ENCODE peak calls at places on chromosomes 5 and 9, in eight cellular contexts. E is HCT116; I is SJSA1; Y is Panc1; W is BE2C; X is A673; U is CD8-positive, alpha-beta memory T cell; N is pancreas. L is an unnamed sample.

GRCh38 chr5:128121679-128122078 is 38.1 kb downstream of the SLC12A2 start:
- DNase-seq in I (no peak), U (no peak), W (no peak), Y (no peak), N (peak; percentile 57), E (peak; percentile 3), X (no peak), L (peak; percentile 79)

GRCh38 chr5:72557576-72558336 is 50.5 kb upstream of the ZNF366 start:
- DNase-seq in I (no peak), U (no peak), X (no peak), N (no peak), Y (no peak), W (no peak), E (no peak), L (no peak)

GRCh38 chr9:70347046-70347445 is 67.4 kb downstream of the KLF9 start:
- DNase-seq in Y (no peak), E (no peak), W (no peak), N (no peak), X (no peak), I (no peak), U (no peak), L (no peak)

GRCh38 chr9:136303825-136304416 is at the start of gene CCDC187:
- DNase-seq in E (no peak), U (no peak), I (no peak), N (no peak), X (no peak), W (no peak), Y (no peak), L (no peak)

GRCh38 chr9:126791406-126792230 is 13.2 kb upstream of the ZBTB43 start:
- DNase-seq in N (no peak), Y (peak; percentile 90), E (no peak), U (no peak), W (no peak), X (peak; percentile 34), I (peak; percentile 27), L (no peak)

GRCh38 chr9:107345327-107345726 is 62.2 kb downstream of the RAD23B start:
- DNase-seq in Y (no peak), E (no peak), I (no peak), X (no peak), W (no peak), U (no peak), N (no peak), L (no peak)

GRCh38 chr5:180352116-180352975 is 790 bp downstream of the GFPT2 start:
- DNase-seq in N (peak; percentile 68), U (no peak), X (no peak), Y (no peak), E (no peak), W (peak; percentile 30), I (peak; percentile 58), L (peak; percentile 39)

GRCh38 chr9:72315510-72316287 is 49.3 kb downstream of the ZFAND5 start:
- DNase-seq in N (no peak), Y (no peak), W (no peak), I (no peak), U (no peak), X (peak; percentile 22), E (no peak), L (no peak)

GRCh38 chr9:95874989-95875304 is 544 bp upstream of the ERCC6L2 start:
- DNase-seq in U (peak; percentile 63), W (peak; percentile 38), E (no peak), N (peak; percentile 68), X (peak; percentile 53), Y (no peak), I (no peak), L (peak; percentile 82)

GRCh38 chr9:121498150-121498486 is 1.5 kb downstream of the GGTA1 start:
- DNase-seq in I (peak; percentile 22), X (peak; percentile 91), U (peak; percentile 18), W (peak; percentile 73), N (no peak), Y (peak; percentile 30), E (peak; percentile 77), L (no peak)
- H3K4me3 ChIP-seq in I (no peak overlapping the region), X (peak overlapping the region; percentile 49), U (peak overlapping the region; percentile 9), W (no peak overlapping the region), N (no peak overlapping the region), Y (peak overlapping the region; percentile 49), E (peak overlapping the region; percentile 52), L (no peak overlapping the region)

GRCh38 chr5:6430418-6431028 is 18.1 kb upstream of the UBE2QL1 start:
- DNase-seq in E (no peak), Y (no peak), I (no peak), U (no peak), X (no peak), N (no peak), W (no peak), L (no peak)
- H3K4me1 ChIP-seq in E (no peaks in the 10 kb centered on the region), Y (no peaks in the 10 kb centered on the region), I (no peaks in the 10 kb centered on the region), U (no peaks in the 10 kb centered on the region), X (no peaks in the 10 kb centered on the region), N (no peaks in the 10 kb centered on the region), W (peaks cover 4% of the 10 kb centered on the region), L (no peaks in the 10 kb centered on the region)

DNA sequence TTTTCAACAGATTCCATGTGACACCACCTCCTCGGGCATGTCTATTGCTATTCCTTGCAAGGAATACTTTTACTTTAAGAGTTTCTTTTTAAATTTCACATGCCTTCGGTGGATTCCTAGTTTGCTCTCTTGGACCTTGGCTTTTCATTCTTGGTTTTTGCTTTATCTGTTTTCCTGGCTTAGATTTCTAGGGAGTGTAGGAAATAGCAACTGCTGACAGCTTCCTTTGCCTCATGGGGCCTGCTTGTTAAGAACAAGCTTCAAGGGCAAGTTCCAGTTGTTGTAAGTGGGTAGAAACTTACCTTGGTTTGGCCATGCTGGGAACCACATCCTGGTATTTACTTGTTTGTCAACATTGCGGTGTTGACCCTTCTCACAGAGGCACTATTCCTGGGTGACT is 348.5 kb downstream of the DMAC1 start:
- DNase-seq in U (no peak), E (no peak), W (no peak), I (no peak), Y (no peak), X (no peak), N (no peak), L (no peak)
- H3K9me3 ChIP-seq in U (no peaks in the 10 kb centered on the region), E (no peaks in the 10 kb centered on the region), W (no peaks in the 10 kb centered on the region), I (no peaks in the 10 kb centered on the region), Y (no peaks in the 10 kb centered on the region), X (no peaks in the 10 kb centered on the region), N (no peaks in the 10 kb centered on the region), L (no peaks in the 10 kb centered on the region)

GRCh38 chr9:97575673-97576048 is 57.5 kb downstream of the TSTD2 start:
- DNase-seq in U (no peak), E (no peak), X (no peak), N (no peak), I (no peak), Y (no peak), W (no peak), L (no peak)
- H3K4me3 ChIP-seq in U (peak overlapping the region; percentile 71), E (no peak overlapping the region), X (no peak overlapping the region), N (no peak overlapping the region), I (no peak overlapping the region), Y (no peak overlapping the region), W (no peak overlapping the region), L (no peak overlapping the region)